ENCODE peak calls at places on chromosomes 16 and 17, in four cellular contexts. N is tibial nerve, L is ovary, A is A549. K is an unnamed sample.

GRCh38 chr17:2929881-2930533 is 133.4 kb downstream of the OR1D5 start:
- DNase-seq in N (no peak), L (no peak), A (peak; percentile 83), K (peak; percentile 64)

GRCh38 chr16:12089492-12090161 is 113.1 kb downstream of the SNX29 start:
- DNase-seq in N (no peak), L (peak; percentile 64), A (no peak), K (peak; percentile 70)

GRCh38 chr17:20993863-20994778 is 48.7 kb downstream of the USP22 start:
- DNase-seq in N (no peak), L (no peak), A (no peak), K (no peak)

GRCh38 chr16:88478889-88479794 is 26.1 kb downstream of the ZFPM1 start:
- DNase-seq in N (no peak), L (no peak), A (no peak), K (no peak)

GRCh38 chr16:87464691-87465300 is 28.0 kb downstream of the ZCCHC14 start:
- DNase-seq in N (peak; percentile 61), L (peak; percentile 74), A (no peak), K (peak; percentile 86)

GRCh38 chr16:29231231-29231630 is 175.3 kb downstream of the NPIPB11 start:
- DNase-seq in N (no peak), L (peak; percentile 59), A (no peak), K (no peak)

GRCh38 chr16:2842340-2843000 is 12.4 kb downstream of the ZG16B start:
- DNase-seq in N (no peak), L (peak; percentile 78), A (no peak), K (peak; percentile 16)

GRCh38 chr17:59365383-59365981 is 34.0 kb downstream of the YPEL2 start:
- DNase-seq in N (no peak), L (no peak), A (no peak), K (no peak)

GRCh38 chr17:17523001-17523713 is 27.0 kb upstream of the RASD1 start:
- DNase-seq in N (no peak), L (no peak), A (no peak), K (no peak)

GRCh38 chr16:4624827-4625616 is 396 bp downstream of the MGRN1 start:
- DNase-seq in N (no peak), L (peak; percentile 78), A (no peak), K (peak; percentile 87)

GRCh38 chr17:74452027-74452840 is 14.2 kb upstream of the CD300A start:
- DNase-seq in N (no peak), L (peak; percentile 66), A (no peak), K (peak; percentile 48)

GRCh38 chr17:1776328-1776727 is 14.5 kb downstream of the SERPINF1 start:
- DNase-seq in N (no peak), L (no peak), A (no peak), K (no peak)

GRCh38 chr17:16250635-16251034 is 33.6 kb downstream of the PIGL start:
- DNase-seq in N (no peak), L (no peak), A (no peak), K (no peak)

GRCh38 chr16:22915003-22915402 is 101.0 kb downstream of the HS3ST2 start:
- DNase-seq in N (no peak), L (no peak), A (no peak), K (no peak)

GRCh38 chr17:35162755-35163154 is 15.1 kb downstream of the UNC45B start:
- DNase-seq in N (no peak), L (no peak), A (no peak), K (no peak)

GRCh38 chr17:50871369-50871768 is 5.2 kb upstream of the TOB1 start:
- DNase-seq in N (no peak), L (no peak), A (no peak), K (peak; percentile 36)

GRCh38 chr17:51585514-51586104 is 325.3 kb downstream of the UTP18 start:
- DNase-seq in N (no peak), L (peak; percentile 39), A (peak; percentile 7), K (no peak)

GRCh38 chr17:73551756-73552155 is 92.5 kb downstream of the SDK2 start:
- DNase-seq in N (no peak), L (no peak), A (no peak), K (no peak)

GRCh38 chr17:45345246-45345553 is 28.4 kb upstream of the MAP3K14 start:
- DNase-seq in N (no peak), L (peak; percentile 42), A (no peak), K (no peak)

GRCh38 chr17:282912-283882 is 69.4 kb downstream of the RPH3AL start:
- DNase-seq in N (no peak), L (peak; percentile 25), A (no peak), K (no peak)

GRCh38 chr17:45222273-45222993 is 748 bp downstream of the FMNL1 start:
- DNase-seq in N (no peak), L (no peak), A (no peak), K (no peak)

GRCh38 chr16:67481561-67482259 is 753 bp upstream of the ATP6V0D1 start:
- DNase-seq in N (no peak), L (peak; percentile 77), A (no peak), K (peak; percentile 75)

GRCh38 chr17:38750312-38751121 is 2.0 kb upstream of the PSMB3 start:
- DNase-seq in N (no peak), L (no peak), A (no peak), K (no peak)

GRCh38 chr17:44084131-44084538 is 13.6 kb downstream of the G6PC3 start:
- DNase-seq in N (no peak), L (no peak), A (peak; percentile 82), K (no peak)

GRCh38 chr16:28981517-28981916 is 3.3 kb upstream of the LAT start:
- DNase-seq in N (no peak), L (no peak), A (peak; percentile 30), K (no peak)

GRCh38 chr17:38561416-38562214 is 44.1 kb downstream of the SRCIN1 start:
- DNase-seq in N (no peak), L (no peak), A (no peak), K (no peak)

DNA sequence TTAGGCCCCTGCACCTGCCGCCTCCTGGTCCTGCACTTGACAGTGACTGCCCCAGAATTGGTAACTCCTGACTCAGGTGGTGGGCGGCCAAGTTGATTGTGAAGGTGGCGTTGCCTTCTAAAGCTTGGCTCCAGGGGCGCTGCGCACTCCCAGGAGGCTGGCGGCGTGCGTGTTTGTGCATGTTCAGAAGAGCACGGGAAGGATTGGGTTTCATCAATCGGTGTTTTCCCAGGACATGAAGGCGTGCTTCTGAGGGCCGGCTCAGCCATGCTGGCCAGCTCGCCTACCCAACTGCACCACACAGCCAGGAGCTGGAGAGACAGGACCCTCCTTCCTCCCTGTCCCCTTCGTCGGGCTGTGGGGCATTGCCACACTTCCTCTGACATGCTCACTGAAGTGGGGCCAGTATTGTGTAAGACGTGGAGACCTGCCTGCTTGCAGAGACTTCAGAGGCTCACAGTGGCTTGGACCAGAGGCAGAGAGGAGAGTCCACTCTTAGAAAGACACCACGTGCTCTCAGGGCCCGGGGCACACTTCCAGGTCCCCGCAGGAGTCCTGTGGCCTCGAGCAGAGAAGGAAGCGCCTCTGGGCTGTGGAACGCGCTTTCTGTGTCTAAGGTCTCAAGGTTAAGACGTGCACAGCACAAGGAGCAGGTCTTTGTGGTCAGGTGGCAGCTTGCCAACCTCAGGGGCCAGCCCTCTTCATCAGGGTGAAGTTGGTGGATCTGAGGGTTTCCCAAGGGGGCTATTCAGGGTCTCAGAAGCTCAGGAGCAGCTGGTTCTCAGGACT is 2.8 kb downstream of the RAB40C start:
- DNase-seq in N (peak; percentile 45), L (no peak), A (no peak), K (peak; percentile 78)
- TF ChIP-seq POLR2A in N (no peak), L (no peak), A (no peak), K (no peak)

GRCh38 chr17:64386412-64387144 is 4.1 kb downstream of the PECAM1 start:
- DNase-seq in N (no peak), L (no peak), A (no peak), K (peak; percentile 19)

GRCh38 chr17:64387545-64388171 is 3.0 kb downstream of the PECAM1 start:
- DNase-seq in N (no peak), L (no peak), A (no peak), K (no peak)

GRCh38 chr17:64387145-64387473 is 3.6 kb downstream of the PECAM1 start:
- DNase-seq in N (no peak), L (peak; percentile 27), A (no peak), K (peak; percentile 29)

GRCh38 chr17:64390066-64390465 is 594 bp downstream of the PECAM1 start:
- DNase-seq in N (no peak), L (no peak), A (no peak), K (no peak)

GRCh38 chr17:64388961-64389565 is 1.6 kb downstream of the PECAM1 start:
- DNase-seq in N (no peak), L (no peak), A (no peak), K (no peak)
- H3K4me1 ChIP-seq in N (peaks cover 25% of the 10 kb centered on the region), L (peaks cover 18% of the 10 kb centered on the region), A (peaks cover 21% of the 10 kb centered on the region), K (no peaks in the 10 kb centered on the region)

DNA sequence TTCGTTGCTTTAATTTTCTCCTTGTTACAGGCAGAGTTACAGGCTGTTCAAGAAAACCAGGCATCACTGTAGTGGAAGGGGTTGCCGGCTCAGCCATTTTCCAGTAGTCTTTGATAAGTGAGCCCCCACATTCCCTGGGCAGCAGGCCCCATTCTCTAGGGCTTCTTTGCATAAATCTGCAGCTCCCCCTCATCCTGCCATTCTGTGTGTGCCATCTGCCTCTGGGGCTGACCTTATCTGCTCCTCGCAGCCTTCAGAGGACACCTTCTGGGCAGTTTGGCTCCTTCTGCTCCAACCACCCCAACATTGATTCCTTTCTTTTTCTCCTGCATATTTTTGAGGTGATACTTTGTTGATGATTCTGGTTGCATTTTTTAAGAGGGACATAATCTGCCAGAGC is 17.0 kb downstream of the RND2 start:
- DNase-seq in N (no peak), L (no peak), A (no peak), K (no peak)
- H3K27ac ChIP-seq in N (no peak overlapping the region), L (no peak overlapping the region), A (no peak overlapping the region), K (no peak overlapping the region)

GRCh38 chr16:72470541-72470940 is 298.6 kb upstream of the PMFBP1 start:
- DNase-seq in N (no peak), L (no peak), A (no peak), K (no peak)

GRCh38 chr16:72471317-72471716 is 299.4 kb upstream of the PMFBP1 start:
- DNase-seq in N (no peak), L (no peak), A (no peak), K (no peak)

GRCh38 chr16:72467157-72467759 is 295.3 kb upstream of the PMFBP1 start:
- DNase-seq in N (no peak), L (no peak), A (peak; percentile 2), K (no peak)

GRCh38 chr16:72469932-72470331 is 298.0 kb upstream of the PMFBP1 start:
- DNase-seq in N (no peak), L (no peak), A (no peak), K (no peak)

GRCh38 chr16:72468582-72468981 is 296.6 kb upstream of the PMFBP1 start:
- DNase-seq in N (no peak), L (no peak), A (no peak), K (no peak)
- TF ChIP-seq POLR2A in N (no peak), L (no peak), A (no peak), K (no peak)

GRCh38 chr17:79029327-79030009 is 5.5 kb downstream of the C1QTNF1 start:
- DNase-seq in N (no peak), L (peak; percentile 40), A (no peak), K (no peak)
- H3K4me1 ChIP-seq in N (peaks cover 84% of the 10 kb centered on the region), L (peaks cover 35% of the 10 kb centered on the region), A (peaks cover 45% of the 10 kb centered on the region), K (peaks cover 50% of the 10 kb centered on the region)

GRCh38 chr17:32555611-32556310 is 69.0 kb downstream of the CDK5R1 start:
- DNase-seq in N (no peak), L (no peak), A (no peak), K (no peak)
- H3K27ac ChIP-seq in N (no peak overlapping the region), L (no peak overlapping the region), A (no peak overlapping the region), K (no peak overlapping the region)

K was measured in Peyer's patch.